ENCODE peak calls at places on chromosomes 16 and 17, in six cellular contexts. U is A549, W is H1, Y is HepG2, B is K562, V is GM12878. I is an unnamed sample.

GRCh38 chr16:66728804-66729203 is 22.6 kb downstream of the DYNC1LI2 start:
- DNase-seq in U (no peak), W (no peak), Y (no peak), B (no peak), V (no peak), I (no peak)

GRCh38 chr16:1206326-1206725 is 18.7 kb downstream of the TPSG1 start:
- DNase-seq in U (no peak), W (no peak), Y (peak), B (no peak), V (no peak), I (no peak)

GRCh38 chr17:31686495-31686894 is 172.5 kb downstream of the COPRS start:
- DNase-seq in U (no peak), W (no peak), Y (no peak), B (no peak), V (no peak), I (no peak)

GRCh38 chr17:81420769-81421462 is 25.7 kb downstream of the BAHCC1 start:
- DNase-seq in U (no peak), W (no peak), Y (no peak), B (no peak), V (no peak), I (no peak)

GRCh38 chr16:30533748-30534367 is 800 bp downstream of the ZNF747 start:
- DNase-seq in U (no peak), W (peak), Y (no peak), B (no peak), V (no peak), I (peak)

GRCh38 chr16:57967916-57968315 is 3.0 kb downstream of the CNGB1 start:
- DNase-seq in U (no peak), W (no peak), Y (no peak), B (no peak), V (no peak), I (no peak)

GRCh38 chr17:28899212-28899815 is 1.8 kb upstream of the FLOT2 start:
- DNase-seq in U (no peak), W (no peak), Y (no peak), B (no peak), V (no peak), I (no peak)

GRCh38 chr17:7997186-7997585 is 5.2 kb upstream of the GUCY2D start:
- DNase-seq in U (peak), W (no peak), Y (peak), B (peak), V (no peak), I (no peak)

GRCh38 chr16:1194665-1195392 is 30.2 kb downstream of the TPSG1 start:
- DNase-seq in U (no peak), W (peak), Y (no peak), B (peak), V (no peak), I (peak)

GRCh38 chr17:48645639-48646182 is 19.6 kb upstream of the HOXB9 start:
- DNase-seq in U (no peak), W (no peak), Y (no peak), B (no peak), V (no peak), I (peak)

DNA sequence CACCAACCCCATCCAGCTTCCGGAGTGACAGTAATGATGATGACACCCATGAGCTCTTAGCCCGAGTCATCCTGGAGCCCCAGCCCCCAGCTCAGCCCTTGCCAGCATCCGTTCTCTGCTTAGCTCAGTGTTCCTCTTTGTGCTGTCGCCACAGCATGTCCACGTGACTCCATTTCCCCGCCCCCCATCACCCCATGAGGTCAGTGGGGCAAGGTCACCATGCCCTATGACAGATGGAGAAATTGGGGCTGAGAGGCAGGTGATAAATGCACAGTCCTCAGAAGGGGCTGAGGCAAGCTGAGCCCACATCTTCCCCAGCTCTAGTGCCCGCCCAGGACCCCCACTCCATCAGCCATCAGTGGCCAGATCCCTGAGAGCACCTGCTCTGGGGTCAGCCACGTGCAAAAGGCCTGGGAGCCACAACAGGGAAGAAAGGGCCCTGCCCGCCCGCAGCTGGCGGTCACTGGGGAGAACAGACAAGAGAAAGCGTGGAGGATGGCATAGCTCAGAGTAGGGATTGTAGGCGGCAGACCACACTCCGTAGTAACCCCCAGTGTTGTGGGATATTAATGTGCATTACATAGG is 17.1 kb downstream of the ITGB4 start:
- DNase-seq in U (no peak), W (no peak), Y (peak), B (no peak), V (no peak), I (no peak)
- H3K4me2 ChIP-seq in U (no peak), W (no peak), Y (peak), B (no peak), V (no peak), I (no peak)

DNA sequence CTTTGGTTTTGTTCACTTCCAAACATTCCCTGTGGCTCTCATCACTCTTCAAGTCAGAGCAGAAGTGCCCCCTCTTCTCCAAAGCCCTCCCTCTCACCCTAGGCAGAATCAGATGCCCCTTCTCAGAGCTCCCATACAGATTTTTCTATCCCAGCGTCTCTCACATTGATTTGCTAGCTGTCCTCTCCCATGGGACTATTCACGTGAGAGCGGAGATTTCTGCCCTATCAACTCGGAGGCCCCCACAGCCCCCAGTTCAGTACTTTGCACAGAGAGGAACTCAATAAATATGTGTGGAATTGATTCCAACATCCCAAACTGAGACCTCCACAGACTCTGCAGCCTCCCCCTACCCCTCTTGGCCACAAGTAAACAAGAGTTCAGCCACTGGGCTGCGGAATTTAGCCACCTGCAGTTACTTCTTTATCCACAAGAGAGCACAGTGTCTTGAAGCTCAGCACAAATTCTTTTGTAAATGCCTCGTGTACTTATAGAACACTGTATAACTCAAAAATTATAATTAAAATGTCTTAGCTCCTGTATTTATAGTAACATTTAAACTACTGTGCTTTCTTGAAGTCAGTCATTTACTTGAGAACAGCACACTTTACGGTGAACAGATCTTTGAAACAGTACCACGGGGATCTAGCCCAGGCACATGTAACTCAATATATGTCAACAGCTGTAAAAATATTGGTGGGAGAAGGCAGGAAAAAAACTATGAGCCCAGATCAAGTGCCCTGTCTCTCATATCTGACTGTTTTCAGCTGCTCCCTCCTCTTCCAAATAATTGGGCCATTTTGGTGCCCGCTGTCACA is 182.9 kb downstream of the C16orf78 start:
- DNase-seq in U (peak), W (no peak), Y (peak), B (peak), V (no peak), I (no peak)
- TF ChIP-seq USF2 in U (no peak), W (no peak), Y (no peak), B (no peak), V (no peak), I (no peak)

GRCh38 chr16:65057184-65057583 is 64.7 kb downstream of the CDH11 start:
- DNase-seq in U (no peak), W (no peak), Y (no peak), B (no peak), V (no peak), I (no peak)
- TF ChIP-seq CHD2 in U (no peak), W (no peak), Y (no peak), B (no peak), V (no peak), I (no peak)

GRCh38 chr17:50830298-50830697 is 5.1 kb upstream of the WFIKKN2 start:
- DNase-seq in U (no peak), W (no peak), Y (no peak), B (no peak), V (no peak), I (no peak)

GRCh38 chr17:50829336-50829735 is 6.0 kb upstream of the WFIKKN2 start:
- DNase-seq in U (no peak), W (no peak), Y (no peak), B (no peak), V (no peak), I (no peak)

GRCh38 chr17:50830994-50831393 is 4.4 kb upstream of the WFIKKN2 start:
- DNase-seq in U (no peak), W (no peak), Y (no peak), B (no peak), V (no peak), I (peak)

GRCh38 chr17:50831430-50832064 is 3.8 kb upstream of the WFIKKN2 start:
- DNase-seq in U (no peak), W (no peak), Y (no peak), B (peak), V (no peak), I (no peak)

DNA sequence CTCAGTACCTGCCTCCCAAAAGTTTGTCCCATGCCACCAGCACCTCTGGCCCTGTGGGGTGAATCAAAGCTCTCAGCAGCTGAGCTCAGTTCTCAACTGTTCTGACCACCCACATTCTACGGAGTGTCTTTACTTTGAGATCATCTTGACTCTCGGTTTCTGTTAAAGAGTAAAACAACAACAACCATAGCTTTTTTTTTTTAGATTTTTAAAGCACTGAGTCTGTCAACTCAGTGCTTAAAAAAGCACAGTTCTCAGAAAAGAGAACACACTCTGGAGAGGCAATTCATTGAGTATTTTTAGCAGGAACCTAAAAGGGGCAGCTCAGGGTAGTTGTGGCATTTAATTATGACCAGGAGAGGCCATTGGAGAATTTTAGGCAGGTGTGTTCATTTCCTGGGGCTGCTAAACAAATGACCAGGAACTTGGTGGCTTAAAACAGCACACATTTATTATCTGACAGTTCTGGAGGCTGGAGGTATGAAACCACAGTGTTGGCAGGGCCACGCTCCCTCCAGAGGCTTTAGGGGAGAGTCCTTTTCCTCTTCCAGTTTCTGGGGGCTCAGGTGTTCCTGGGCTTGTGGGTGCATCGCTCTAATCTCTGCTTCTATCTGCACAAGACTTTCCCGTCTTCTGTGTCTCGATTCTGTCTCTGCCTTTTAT is 6.7 kb upstream of the WFIKKN2 start:
- DNase-seq in U (no peak), W (no peak), Y (no peak), B (no peak), V (peak), I (no peak)
- H3K4me2 ChIP-seq in U (no peak), W (no peak), Y (no peak), B (no peak), V (peak), I (no peak)

GRCh38 chr17:76901542-76902197 is 33.5 kb downstream of the MGAT5B start:
- DNase-seq in U (no peak), W (no peak), Y (no peak), B (no peak), V (no peak), I (no peak)
- TF ChIP-seq USF2 in U (no peak), W (no peak), Y (no peak), B (no peak), V (no peak), I (no peak)

DNA sequence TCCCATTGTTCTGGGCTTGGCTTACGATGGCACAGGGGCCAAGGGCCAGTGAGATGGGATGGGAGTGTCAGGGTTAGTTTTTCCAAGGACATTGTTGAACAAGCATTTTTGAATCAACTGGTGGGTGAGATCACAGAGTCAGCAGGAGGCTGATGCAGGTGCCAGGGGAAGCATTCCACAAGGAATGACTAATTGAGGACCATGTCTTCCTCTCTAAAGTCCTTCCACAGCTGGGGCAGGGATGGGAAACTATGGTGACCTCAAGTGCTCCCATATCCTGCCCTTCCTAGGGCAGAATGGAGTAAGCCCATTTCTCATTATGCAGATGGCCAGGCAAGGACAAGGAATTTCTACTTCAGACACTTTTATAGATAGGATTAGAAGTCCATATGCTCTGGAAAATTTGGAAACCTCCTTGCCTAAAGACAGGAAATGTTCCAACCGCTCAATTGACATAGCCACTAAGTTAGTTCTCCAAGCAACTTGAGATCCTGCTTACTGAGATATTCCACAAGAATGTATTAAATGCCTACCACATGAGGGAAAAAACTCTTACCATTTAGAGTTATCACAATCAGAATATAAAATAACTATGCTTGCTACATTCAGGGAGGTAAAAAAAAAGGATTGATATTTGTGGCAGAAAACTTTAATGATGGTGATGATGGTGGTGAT is 21.2 kb upstream of the ENGASE start:
- DNase-seq in U (no peak), W (no peak), Y (no peak), B (no peak), V (no peak), I (no peak)
- TF ChIP-seq CHD2 in U (no peak), W (no peak), Y (no peak), B (no peak), V (no peak), I (no peak)

DNA sequence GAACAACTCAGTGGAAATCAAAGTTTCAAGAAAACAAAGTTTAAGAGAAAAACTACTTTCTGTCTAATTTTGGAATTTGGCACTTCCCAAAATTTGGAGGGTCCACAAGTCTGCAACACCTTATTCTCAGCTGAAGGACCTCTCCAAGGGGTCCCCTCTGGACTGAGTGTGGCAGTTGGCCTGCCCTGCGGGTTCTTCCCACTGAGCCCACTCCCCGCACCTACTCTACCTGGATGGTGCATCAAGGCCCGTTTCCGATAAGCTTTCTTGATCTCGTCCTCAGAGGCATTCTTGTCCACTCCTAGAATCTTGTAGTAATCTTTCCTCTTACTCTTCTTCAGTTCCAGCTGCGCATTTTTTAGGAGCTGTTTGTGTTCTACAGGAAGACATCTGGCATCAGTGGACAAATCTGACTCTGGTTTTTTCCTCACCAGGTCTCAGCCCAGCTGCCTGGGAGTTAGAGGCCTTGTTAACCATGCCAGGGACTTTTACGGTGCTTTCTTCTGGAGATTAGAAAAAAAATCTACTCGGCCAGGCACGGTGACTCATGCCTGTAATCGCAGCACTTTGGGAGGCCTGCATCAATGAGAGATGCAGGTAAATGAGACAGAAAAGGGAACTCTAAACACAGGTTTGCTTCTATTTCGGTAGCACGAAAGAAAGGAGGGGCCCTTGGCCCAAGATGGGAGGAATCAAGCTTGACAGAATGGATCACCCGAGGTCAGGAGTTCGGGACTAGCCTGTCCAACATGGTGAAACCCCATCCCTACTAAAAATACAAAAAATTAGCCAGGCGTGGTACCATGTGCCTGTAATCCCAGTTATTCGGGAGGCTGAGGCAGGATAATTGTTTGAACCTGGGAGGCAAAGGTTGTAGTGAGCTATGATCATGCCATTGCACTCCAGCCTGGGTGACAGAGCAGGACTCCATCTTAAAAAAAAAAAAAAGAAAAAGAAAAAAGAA is 15.7 kb downstream of the CNP start:
- DNase-seq in U (no peak), W (no peak), Y (no peak), B (no peak), V (no peak), I (no peak)
- H3K4me2 ChIP-seq in U (no peak), W (no peak), Y (no peak), B (no peak), V (no peak), I (no peak)

DNA sequence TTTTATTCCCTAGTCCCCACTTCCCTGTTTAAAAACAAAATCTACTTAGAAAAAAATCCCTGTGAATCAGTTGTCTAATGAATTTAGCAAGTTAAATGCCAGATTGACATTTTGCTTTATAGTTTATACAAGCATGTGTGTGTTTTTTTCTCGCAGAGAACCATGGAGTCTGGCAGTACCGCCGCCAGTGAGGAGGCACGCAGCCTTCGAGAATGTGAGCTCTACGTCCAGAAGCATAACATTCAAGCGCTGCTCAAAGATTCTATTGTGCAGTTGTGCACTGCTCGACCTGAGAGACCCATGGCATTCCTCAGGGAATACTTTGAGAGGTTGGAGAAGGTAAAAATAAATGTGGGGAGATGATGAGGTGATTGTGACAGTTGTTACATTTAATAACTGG is 3.0 kb downstream of the PRKAR1A start:
- DNase-seq in U (no peak), W (no peak), Y (no peak), B (no peak), V (no peak), I (no peak)
- TF ChIP-seq USF2 in U (no peak), W (no peak), Y (no peak), B (no peak), V (no peak), I (no peak)

I was measured in SK-N-SH.